ENCODE peak calls at places on chromosome 4, in six cellular contexts. T is neural progenitor cell, S is PC-3, M is astrocyte, E is H9, G is endodermal cell. X is an unnamed sample.

GRCh38 chr4:120536884-120537283 is 385.6 kb downstream of the PRDM5 start:
- DNase-seq in E (no peak), S (no peak), M (no peak), T (no peak), G (no peak), X (no peak)

GRCh38 chr4:61003301-61003700 is 196.8 kb upstream of the ADGRL3 start:
- DNase-seq in G (no peak), E (no peak), M (peak; percentile 19), S (peak; percentile 33), T (no peak), X (no peak)

GRCh38 chr4:150087007-150087406 is 8.8 kb downstream of the DCLK2 start:
- DNase-seq in G (no peak), M (no peak), T (no peak), S (peak; percentile 31), E (no peak), X (no peak)

GRCh38 chr4:149047368-149047767 is 605.2 kb upstream of the NR3C2 start:
- DNase-seq in T (no peak), G (no peak), E (no peak), M (peak; percentile 58), S (no peak), X (no peak)

GRCh38 chr4:41339812-41340809 is 83.4 kb downstream of the UCHL1 start:
- DNase-seq in T (peak; percentile 60), M (peak; percentile 62), G (peak; percentile 78), S (peak; percentile 52), E (peak; percentile 66), X (no peak)

GRCh38 chr4:123819362-123820035 is 422.9 kb downstream of the SPRY1 start:
- DNase-seq in G (no peak), M (no peak), S (peak; percentile 52), T (no peak), E (no peak), X (no peak)

GRCh38 chr4:170666909-170667308 is 577.2 kb upstream of the AADAT start:
- DNase-seq in E (no peak), G (no peak), S (no peak), T (no peak), M (no peak), X (no peak)

GRCh38 chr4:185865901-185866328 is 53.9 kb upstream of the SORBS2 start:
- DNase-seq in E (no peak), G (no peak), M (peak; percentile 86), S (peak; percentile 80), T (no peak), X (no peak)

GRCh38 chr4:185932491-185932890 is 120.5 kb upstream of the SORBS2 start:
- DNase-seq in S (no peak), T (peak; percentile 47), G (no peak), M (peak; percentile 40), E (no peak), X (no peak)

GRCh38 chr4:142595222-142595871 is 250.8 kb downstream of the INPP4B start:
- DNase-seq in E (no peak), T (no peak), G (no peak), S (peak; percentile 43), M (no peak), X (no peak)

GRCh38 chr4:89657931-89658700 is 178.8 kb downstream of the SNCA start:
- DNase-seq in E (no peak), S (peak; percentile 29), M (peak; percentile 18), G (no peak), T (peak; percentile 30), X (no peak)

GRCh38 chr4:89486673-89487072 is 179.1 kb upstream of the GPRIN3 start:
- DNase-seq in S (no peak), G (peak; percentile 51), T (no peak), M (no peak), E (no peak), X (no peak)

GRCh38 chr4:185775792-185776555 is 36.0 kb downstream of the SORBS2 start:
- DNase-seq in G (no peak), M (no peak), S (no peak), E (no peak), T (no peak), X (no peak)

GRCh38 chr4:183532823-183533222 is 28.0 kb downstream of the ING2 start:
- DNase-seq in E (no peak), T (no peak), S (peak; percentile 80), M (peak; percentile 81), G (no peak), X (no peak)

GRCh38 chr4:185656467-185656890 is 121.2 kb upstream of the PDLIM3 start:
- DNase-seq in M (peak; percentile 42), E (peak; percentile 55), S (peak; percentile 4), T (peak; percentile 49), G (peak; percentile 63), X (no peak)

GRCh38 chr4:141352775-141353544 is 132.3 kb downstream of the ZNF330 start:
- DNase-seq in S (peak; percentile 22), E (no peak), G (peak; percentile 44), T (peak; percentile 30), M (peak; percentile 87), X (peak; percentile 11)

GRCh38 chr4:78057600-78058560 is 757 bp downstream of the FRAS1 start:
- DNase-seq in E (no peak), T (peak; percentile 66), S (peak; percentile 25), M (peak; percentile 36), G (peak; percentile 79), X (no peak)

GRCh38 chr4:173301518-173302201 is 32.5 kb downstream of the HMGB2 start:
- DNase-seq in E (no peak), T (peak; percentile 38), G (no peak), M (peak; percentile 48), S (peak; percentile 52), X (peak; percentile 30)

GRCh38 chr4:139331185-139331584 is 28.9 kb upstream of the NDUFC1 start:
- DNase-seq in E (no peak), G (no peak), M (peak; percentile 38), T (no peak), S (no peak), X (no peak)

GRCh38 chr4:8280158-8280875 is 10.8 kb downstream of the HTRA3 start:
- DNase-seq in S (no peak), G (no peak), E (no peak), T (no peak), M (no peak), X (no peak)

GRCh38 chr4:180057891-180058643 is 2185.1 kb upstream of the TENM3 start:
- DNase-seq in G (peak; percentile 86), M (peak; percentile 23), T (peak; percentile 61), E (peak; percentile 62), S (no peak), X (no peak)

GRCh38 chr4:102722740-102723139 is 38.0 kb downstream of the MANBA start:
- DNase-seq in E (no peak), T (no peak), S (no peak), M (no peak), G (no peak), X (no peak)

GRCh38 chr4:113997206-113997605 is 17.8 kb upstream of the ARSJ start:
- DNase-seq in T (no peak), G (no peak), E (no peak), S (no peak), M (no peak), X (no peak)

GRCh38 chr4:2914220-2915126 is 48.7 kb downstream of the NOP14 start:
- DNase-seq in M (no peak), T (no peak), E (no peak), G (no peak), S (no peak), X (no peak)

GRCh38 chr4:80045831-80046230 is 27.2 kb downstream of the ANTXR2 start:
- DNase-seq in E (no peak), M (peak; percentile 48), T (no peak), G (no peak), S (no peak), X (no peak)

GRCh38 chr4:125515016-125515415 is 200.3 kb downstream of the FAT4 start:
- DNase-seq in M (peak; percentile 65), G (no peak), S (no peak), E (no peak), T (no peak), X (no peak)

GRCh38 chr4:17030543-17030942 is 132.1 kb upstream of the LDB2 start:
- DNase-seq in T (no peak), G (no peak), M (peak; percentile 97), S (peak; percentile 68), E (no peak), X (no peak)

GRCh38 chr4:46444318-46444717 is 54.4 kb upstream of the GABRA2 start:
- DNase-seq in G (no peak), E (no peak), M (no peak), S (no peak), T (no peak), X (no peak)

GRCh38 chr4:81405900-81406401 is 65.8 kb downstream of the RASGEF1B start:
- DNase-seq in S (peak; percentile 69), G (no peak), M (peak; percentile 45), E (no peak), T (peak; percentile 89), X (peak; percentile 41)

GRCh38 chr4:71081192-71081591 is 87.7 kb downstream of the DCK start:
- DNase-seq in S (no peak), T (no peak), E (no peak), G (no peak), M (no peak), X (no peak)

GRCh38 chr4:58514299-58514698 is 1404.1 kb upstream of the IGFBP7 start:
- DNase-seq in T (no peak), G (no peak), M (no peak), S (peak; percentile 43), E (no peak), X (no peak)

GRCh38 chr4:74038161-74039064 is at the start of gene CXCL3:
- DNase-seq in T (peak; percentile 84), S (peak; percentile 78), G (peak; percentile 89), M (no peak), E (peak; percentile 76), X (peak; percentile 56)
- H3K9ac ChIP-seq in T (no peak within 1 kb of the TSS), S (peak within 1 kb of the TSS; percentile 83), G (no peak within 1 kb of the TSS), M (peak within 1 kb of the TSS; percentile 88), E (peak within 1 kb of the TSS; percentile 51), X (peak within 1 kb of the TSS; percentile 69)

GRCh38 chr4:111475696-111476095 is 669.6 kb upstream of the FAM241A start:
- DNase-seq in M (no peak), G (no peak), E (no peak), T (no peak), S (peak; percentile 55), X (no peak)

GRCh38 chr4:111475001-111475400 is 670.3 kb upstream of the FAM241A start:
- DNase-seq in T (peak; percentile 72), G (peak; percentile 87), E (peak; percentile 66), M (peak; percentile 21), S (peak; percentile 52), X (no peak)
- TF ChIP-seq CTCF in T (peak; percentile 80), G (peak; percentile 89), E (peak; percentile 81), M (peak; percentile 38), S (peak; percentile 60), X (peak; percentile 19)

GRCh38 chr4:37424753-37425152 is 180.2 kb downstream of the NWD2 start:
- DNase-seq in S (no peak), T (no peak), E (no peak), M (no peak), G (no peak), X (no peak)
- H3K9ac ChIP-seq in S (no peak overlapping the region), T (no peak overlapping the region), E (no peak overlapping the region), M (no peak overlapping the region), G (no peak overlapping the region), X (no peak overlapping the region)

DNA sequence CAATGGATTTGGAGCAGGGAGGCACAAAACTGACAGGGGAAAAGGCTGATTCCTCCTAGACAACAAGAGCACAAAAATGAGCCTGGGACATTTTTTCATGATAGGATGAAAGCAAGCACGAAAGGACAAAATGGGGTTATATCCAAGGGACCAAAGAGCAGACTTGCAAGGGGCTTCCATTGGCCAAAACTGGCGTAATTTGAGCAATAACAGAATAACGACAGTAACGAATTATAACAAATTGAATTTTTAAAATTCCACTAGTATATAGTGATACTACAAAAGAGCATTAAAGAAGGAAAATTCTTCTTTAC is 10.3 kb downstream of the SPP1 start:
- DNase-seq in M (no peak), E (no peak), G (no peak), S (no peak), T (no peak), X (no peak)
- TF ChIP-seq CTCF in M (no peak), E (no peak), G (no peak), S (peak; percentile 8), T (peak; percentile 1), X (no peak)

GRCh38 chr4:151207186-151207585 is 69.8 kb upstream of the PRSS48 start:
- DNase-seq in S (no peak), M (no peak), T (no peak), G (no peak), E (no peak), X (no peak)
- H3K9ac ChIP-seq in S (no peak overlapping the region), M (no peak overlapping the region), T (no peak overlapping the region), G (no peak overlapping the region), E (no peak overlapping the region), X (no peak overlapping the region)

X was measured in DND-41.